ENCODE peak calls at places on chromosomes 13 and 19, in six cellular contexts. S, P, F, T, O and K are unnamed samples. For H3K4me1, the result is how much of the 10 kb centered on the place peaks cover.

GRCh38 chr19:18542936-18543813 is at the start of gene FKBP8:
- DNase-seq in S (peak), P (peak), F (peak), T (peak), O (peak), K (peak)

GRCh38 chr19:38142176-38143035 is 81.6 kb downstream of the DPF1 start:
- DNase-seq in S (peak), P (no peak), F (peak), T (peak), O (peak), K (no peak)

GRCh38 chr13:46797468-46798237 is 692 bp upstream of the ESD start:
- DNase-seq in S (no peak), P (no peak), F (peak), T (no peak), O (no peak), K (no peak)

GRCh38 chr19:4067396-4068057 is 828 bp upstream of the ZBTB7A start:
- DNase-seq in S (peak), P (no peak), F (peak), T (no peak), O (no peak), K (no peak)

GRCh38 chr13:84870190-84870589 is 929.0 kb downstream of the SLITRK6 start:
- DNase-seq in S (no peak), P (no peak), F (no peak), T (no peak), O (no peak), K (no peak)

GRCh38 chr19:7942981-7943443 is 454 bp downstream of the TIMM44 start:
- DNase-seq in S (no peak), P (no peak), F (no peak), T (no peak), O (no peak), K (no peak)

GRCh38 chr19:16136185-16137067 is 7.1 kb upstream of the HSH2D start:
- DNase-seq in S (no peak), P (no peak), F (no peak), T (no peak), O (no peak), K (no peak)

GRCh38 chr19:12715929-12716328 is 7.8 kb downstream of the TNPO2 start:
- DNase-seq in S (no peak), P (no peak), F (no peak), T (no peak), O (no peak), K (no peak)

GRCh38 chr13:93982189-93982918 is 497.1 kb downstream of the DCT start:
- DNase-seq in S (no peak), P (no peak), F (no peak), T (no peak), O (no peak), K (no peak)

GRCh38 chr13:112219753-112220152 is 152.8 kb downstream of the SOX1 start:
- DNase-seq in S (no peak), P (no peak), F (no peak), T (no peak), O (no peak), K (no peak)

GRCh38 chr13:52070929-52071523 is 46.5 kb downstream of the UTP14C start:
- DNase-seq in S (no peak), P (no peak), F (no peak), T (no peak), O (no peak), K (no peak)

GRCh38 chr13:92573467-92574057 is 653.0 kb upstream of the GPC6 start:
- DNase-seq in S (no peak), P (no peak), F (no peak), T (peak), O (no peak), K (no peak)

GRCh38 chr19:13623686-13624405 is 117.6 kb upstream of the CACNA1A start:
- DNase-seq in S (no peak), P (no peak), F (no peak), T (no peak), O (no peak), K (no peak)

GRCh38 chr13:20320885-20321284 is 88.8 kb upstream of the GJB6 start:
- DNase-seq in S (no peak), P (no peak), F (no peak), T (no peak), O (no peak), K (no peak)

GRCh38 chr19:49427855-49428546 is 2.8 kb downstream of the GFY start:
- DNase-seq in S (no peak), P (no peak), F (no peak), T (no peak), O (no peak), K (no peak)

GRCh38 chr19:6264803-6265202 is 15.0 kb downstream of the MLLT1 start:
- DNase-seq in S (no peak), P (no peak), F (no peak), T (no peak), O (no peak), K (no peak)

GRCh38 chr19:16258440-16258903 is 60.8 kb downstream of the AP1M1 start:
- DNase-seq in S (peak), P (peak), F (peak), T (no peak), O (peak), K (no peak)

GRCh38 chr13:36101157-36101556 is 30.0 kb downstream of the DCLK1 start:
- DNase-seq in S (no peak), P (no peak), F (no peak), T (no peak), O (no peak), K (no peak)

GRCh38 chr13:79637086-79637763 is 156.3 kb downstream of the NDFIP2 start:
- DNase-seq in S (peak), P (no peak), F (peak), T (no peak), O (peak), K (no peak)

GRCh38 chr13:98710521-98710920 is 42.0 kb downstream of the SLC15A1 start:
- DNase-seq in S (no peak), P (no peak), F (no peak), T (no peak), O (no peak), K (no peak)

GRCh38 chr13:75761373-75761772 is 125.2 kb downstream of the LMO7 start:
- DNase-seq in S (no peak), P (no peak), F (no peak), T (no peak), O (no peak), K (no peak)

GRCh38 chr19:17505218-17505617 is 6.2 kb upstream of the PGLS start:
- DNase-seq in S (no peak), P (no peak), F (no peak), T (no peak), O (no peak), K (no peak)

GRCh38 chr19:41994994-41995958 is 1.2 kb upstream of the ATP1A3 start:
- DNase-seq in S (no peak), P (no peak), F (no peak), T (no peak), O (no peak), K (no peak)

GRCh38 chr13:76992548-76993001 is 694 bp downstream of the CLN5 start:
- DNase-seq in S (peak), P (no peak), F (peak), T (peak), O (no peak), K (no peak)

GRCh38 chr13:42895781-42896180 is 96.3 kb downstream of the EPSTI1 start:
- DNase-seq in S (no peak), P (no peak), F (no peak), T (no peak), O (no peak), K (no peak)

GRCh38 chr13:32527151-32527550 is 11.4 kb downstream of the N4BP2L2 start:
- DNase-seq in S (no peak), P (no peak), F (no peak), T (no peak), O (no peak), K (no peak)

GRCh38 chr19:30681162-30681996 is 309.2 kb downstream of the ZNF536 start:
- DNase-seq in S (no peak), P (no peak), F (no peak), T (no peak), O (no peak), K (no peak)

GRCh38 chr13:39815345-39816111 is 160.1 kb downstream of the COG6 start:
- DNase-seq in S (no peak), P (no peak), F (no peak), T (no peak), O (no peak), K (no peak)

GRCh38 chr13:19772306-19772705 is 10.4 kb downstream of the PSPC1 start:
- DNase-seq in S (no peak), P (no peak), F (no peak), T (no peak), O (no peak), K (no peak)

GRCh38 chr19:41671481-41671880 is 16.6 kb downstream of the CEACAM7 start:
- DNase-seq in S (no peak), P (no peak), F (no peak), T (no peak), O (no peak), K (no peak)

GRCh38 chr13:36778083-36778671 is 40.8 kb upstream of the RFXAP start:
- DNase-seq in S (no peak), P (no peak), F (no peak), T (peak), O (no peak), K (no peak)

GRCh38 chr13:110690516-110690915 is 15.4 kb downstream of the CARS2 start:
- DNase-seq in S (no peak), P (no peak), F (no peak), T (no peak), O (no peak), K (no peak)

GRCh38 chr19:42269518-42270345 is 680 bp downstream of the CIC start:
- DNase-seq in S (peak), P (no peak), F (peak), T (no peak), O (no peak), K (no peak)

GRCh38 chr13:40982772-40983171 is 36.3 kb downstream of the ELF1 start:
- DNase-seq in S (peak), P (no peak), F (no peak), T (no peak), O (no peak), K (no peak)
- H3K4me3 ChIP-seq in S (peak), P (no peak), F (peak), T (no peak), O (peak), K (peak)

DNA sequence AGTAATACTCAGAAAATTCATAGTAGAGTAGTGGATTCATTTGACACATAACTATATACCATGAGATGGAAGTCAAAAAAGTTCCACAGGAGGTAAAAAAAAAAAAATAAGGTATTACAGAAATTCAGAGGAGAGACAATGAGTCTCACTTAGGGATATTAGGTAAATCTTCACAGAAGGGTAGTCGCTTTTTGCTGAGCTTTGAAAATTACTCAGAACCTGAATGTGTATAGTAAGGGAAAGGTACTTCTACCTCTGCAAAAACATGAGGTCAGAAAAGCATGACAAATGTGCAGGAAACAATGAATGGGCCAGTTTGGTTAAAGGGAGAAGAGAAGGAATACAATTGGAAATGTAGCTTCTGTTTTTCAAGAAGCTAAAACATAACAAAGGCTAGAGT is 250.6 kb downstream of the ITGBL1 start:
- DNase-seq in S (no peak), P (no peak), F (no peak), T (no peak), O (no peak), K (no peak)
- H3K4me1 ChIP-seq in S (under half), P (under half), F (under half), T (under half), O (under half), K (under half)

DNA sequence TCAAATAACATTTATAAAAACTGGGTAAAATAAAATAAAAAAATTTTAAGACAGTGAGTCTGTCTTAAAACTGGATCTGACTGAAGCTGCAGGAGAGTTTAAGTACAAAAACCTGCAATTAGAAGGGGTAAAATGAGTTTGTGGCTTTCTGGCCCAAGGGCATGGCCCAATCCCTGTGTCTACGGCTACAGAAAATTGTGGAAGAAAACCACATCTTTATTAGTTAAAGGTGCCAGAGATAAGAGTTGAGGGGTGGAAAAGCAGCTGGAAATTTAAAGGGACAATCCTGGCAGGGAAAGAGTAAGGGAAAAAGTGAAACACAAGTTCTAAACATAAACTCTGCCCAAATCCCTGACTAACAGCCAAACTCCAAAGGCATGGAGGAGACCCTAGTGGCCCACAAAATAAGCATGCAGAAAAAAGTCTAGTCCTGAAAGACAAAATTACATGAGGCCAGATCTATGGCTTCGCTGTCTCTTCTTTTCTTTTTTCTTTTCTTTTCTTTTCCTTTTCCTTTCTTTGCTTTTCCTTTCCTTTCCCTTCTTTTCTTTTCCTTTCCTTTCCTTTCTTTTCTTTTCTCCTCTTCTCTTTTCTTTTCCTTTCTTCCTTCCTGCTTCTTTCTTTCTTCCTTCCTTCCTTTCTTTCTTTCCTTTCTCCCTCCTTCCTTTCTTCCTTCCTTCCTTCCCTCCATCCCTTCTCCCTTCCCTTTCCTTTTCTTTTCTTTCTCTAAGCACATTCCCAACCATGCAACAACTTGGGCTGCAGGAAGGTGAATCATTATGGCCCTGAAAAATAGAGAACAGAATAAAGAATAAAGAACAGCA is 23.5 kb upstream of the DLEU7 start:
- DNase-seq in S (no peak), P (no peak), F (no peak), T (no peak), O (no peak), K (no peak)
- H3K4me3 ChIP-seq in S (no peak), P (no peak), F (no peak), T (no peak), O (no peak), K (no peak)

DNA sequence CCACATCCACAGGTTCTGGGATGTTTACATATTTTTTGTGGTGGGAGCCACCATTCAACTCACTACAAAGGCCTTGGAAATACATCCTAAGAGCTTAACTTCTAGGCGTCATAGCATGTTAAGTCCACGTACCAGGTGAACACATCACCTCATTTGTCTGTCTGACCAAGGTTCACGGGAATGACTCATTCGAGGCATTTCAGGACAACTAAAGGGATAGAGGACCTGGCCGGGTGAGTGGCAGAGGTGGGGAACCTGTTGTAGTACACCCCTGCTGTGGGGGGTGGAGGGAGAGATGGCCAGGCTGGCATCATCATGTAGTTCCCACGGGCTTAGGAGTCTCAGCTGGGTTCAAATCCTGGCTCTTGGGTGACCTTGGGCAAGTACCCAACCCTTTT is 51.5 kb downstream of the BICRA start:
- DNase-seq in S (no peak), P (no peak), F (no peak), T (no peak), O (no peak), K (no peak)
- H3K4me1 ChIP-seq in S (under half), P (under half), F (under half), T (under half), O (half or more), K (under half)

GRCh38 chr19:45646345-45646698 is 7.1 kb upstream of the EML2 start:
- DNase-seq in S (no peak), P (no peak), F (no peak), T (no peak), O (no peak), K (no peak)

GRCh38 chr19:45645631-45646344 is 6.6 kb upstream of the EML2 start:
- DNase-seq in S (peak), P (no peak), F (peak), T (no peak), O (peak), K (no peak)

GRCh38 chr19:45643024-45643926 is 4.1 kb upstream of the EML2 start:
- DNase-seq in S (peak), P (peak), F (peak), T (peak), O (peak), K (no peak)

GRCh38 chr19:45643927-45644771 is 5.0 kb upstream of the EML2 start:
- DNase-seq in S (no peak), P (no peak), F (no peak), T (no peak), O (no peak), K (no peak)

GRCh38 chr19:45645068-45645630 is 6.0 kb upstream of the EML2 start:
- DNase-seq in S (no peak), P (no peak), F (no peak), T (no peak), O (no peak), K (no peak)
- H3K4me3 ChIP-seq in S (peak), P (no peak), F (no peak), T (peak), O (peak), K (peak)

DNA sequence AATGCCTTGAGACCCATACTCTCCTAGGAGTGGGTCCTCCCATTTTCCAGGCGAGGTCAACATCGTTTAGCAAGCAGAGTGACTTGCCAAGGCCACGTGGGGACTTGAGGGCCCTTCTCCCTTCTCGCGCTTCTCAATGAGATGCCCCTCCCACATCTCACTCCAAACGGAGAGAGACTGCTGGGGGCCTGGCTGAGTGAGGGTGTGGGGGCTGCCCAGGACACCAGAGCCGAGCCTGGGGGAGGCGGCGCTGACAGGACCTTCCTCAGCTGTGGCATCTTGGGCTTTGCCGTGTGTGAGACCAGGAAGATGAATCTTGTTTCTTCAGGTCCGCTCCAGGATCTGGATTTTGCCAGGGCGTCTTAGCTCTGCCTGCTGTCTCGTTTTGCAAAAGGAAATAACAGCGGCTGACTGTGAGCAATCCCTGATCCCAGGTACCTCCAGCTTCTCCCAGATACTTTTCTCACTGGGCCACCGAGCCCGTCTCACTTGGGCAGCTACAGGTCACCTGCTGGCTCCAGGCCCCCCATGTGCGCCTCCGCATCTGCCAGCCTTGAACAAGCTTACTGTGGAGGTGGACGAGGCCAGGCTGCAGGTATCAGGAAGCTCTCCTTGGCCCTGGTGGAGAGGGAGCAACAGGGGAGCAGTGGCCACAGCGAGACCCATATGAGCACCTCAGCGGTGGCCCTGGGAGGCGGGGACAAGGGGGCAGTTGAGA is 6.0 kb downstream of the COX6B2 start:
- DNase-seq in S (no peak), P (no peak), F (no peak), T (no peak), O (no peak), K (no peak)
- H3K4me1 ChIP-seq in S (under half), P (under half), F (under half), T (under half), O (under half), K (under half)

DNA sequence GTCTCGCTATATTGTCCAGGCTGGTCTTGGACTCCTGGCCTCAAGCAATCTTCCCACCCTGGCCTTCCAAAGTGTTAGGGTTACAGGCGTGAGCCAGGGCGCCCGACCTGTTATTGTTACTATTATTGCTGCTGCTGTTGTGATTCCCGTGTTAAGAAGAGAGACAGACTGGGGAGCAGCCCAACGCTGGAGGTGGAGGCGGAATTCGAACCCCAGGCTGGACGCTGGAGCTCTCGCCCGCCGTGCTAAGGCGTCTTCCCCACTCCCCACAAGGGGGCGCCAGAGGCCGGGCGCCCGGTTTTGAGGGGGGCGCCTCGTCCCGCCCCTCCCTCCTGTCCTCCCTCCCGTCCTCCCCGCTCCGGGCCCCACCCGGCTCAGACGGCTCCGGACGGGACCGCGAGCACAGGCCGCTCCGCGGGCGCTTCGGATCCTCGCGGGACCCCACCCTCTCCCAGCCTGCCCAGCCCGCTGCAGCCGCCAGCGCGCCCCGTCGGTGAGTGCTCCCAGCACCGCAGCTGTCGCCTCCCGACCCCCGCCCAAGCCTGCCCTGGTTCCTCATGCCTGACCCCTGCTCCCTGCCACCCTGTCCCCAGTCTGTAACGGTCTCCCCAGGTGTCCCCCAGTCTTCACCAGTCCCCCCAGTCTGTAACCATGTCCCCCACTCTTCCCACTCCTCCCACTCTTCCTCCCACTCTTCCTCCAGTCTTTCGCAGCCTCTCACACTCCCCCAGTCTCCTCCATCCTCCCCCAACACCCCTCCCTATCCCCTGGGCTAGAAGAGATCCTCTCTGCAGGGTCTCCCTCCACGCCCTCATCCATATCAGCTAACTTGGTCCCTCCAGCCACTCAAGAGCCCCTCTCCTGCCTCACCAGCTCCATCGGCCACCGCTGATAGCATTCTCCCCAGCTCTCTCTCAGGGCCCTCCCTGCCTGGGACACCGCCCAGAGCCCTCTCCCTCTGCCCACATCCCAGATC is at the start of gene EHD2:
- DNase-seq in S (peak), P (peak), F (peak), T (no peak), O (peak), K (no peak)
- H3K4me3 ChIP-seq in S (peak), P (peak), F (peak), T (no peak), O (peak), K (peak)

GRCh38 chr19:33578697-33579096 is 43.1 kb upstream of the CHST8 start:
- DNase-seq in S (no peak), P (no peak), F (no peak), T (no peak), O (no peak), K (no peak)
- H3K4me1 ChIP-seq in S (under half), P (under half), F (under half), T (under half), O (under half), K (under half)